ENCODE peak calls at places on chromosomes 16 and 17, in seven cellular contexts. One of them, this sample, is unnamed. For H3K9me3, the result is how much of the 10 kb centered on the place peaks cover.

GRCh38 chr16:82061861-82062525 is 26.9 kb downstream of the HSD17B2 start:
- DNase-seq in pancreas: no peak
- DNase-seq in lower lobe of right lung: no peak
- DNase-seq in transverse colon: no peak
- DNase-seq in CD8-positive, alpha-beta T cell: no peak
- DNase-seq in heart left ventricle: no peak
- DNase-seq in body of pancreas: peak
- DNase-seq in this sample: no peak

GRCh38 chr17:81520021-81520894 is 7.7 kb upstream of the ACTG1 start:
- DNase-seq in pancreas: peak
- DNase-seq in lower lobe of right lung: peak
- DNase-seq in transverse colon: no peak
- DNase-seq in CD8-positive, alpha-beta T cell: no peak
- DNase-seq in heart left ventricle: no peak
- DNase-seq in body of pancreas: no peak
- DNase-seq in this sample: no peak

GRCh38 chr17:56707312-56708219 is 114.1 kb downstream of the NOG start:
- DNase-seq in pancreas: no peak
- DNase-seq in lower lobe of right lung: no peak
- DNase-seq in transverse colon: no peak
- DNase-seq in CD8-positive, alpha-beta T cell: no peak
- DNase-seq in heart left ventricle: no peak
- DNase-seq in body of pancreas: no peak
- DNase-seq in this sample: no peak

GRCh38 chr17:45021607-45022287 is 29.7 kb downstream of the DCAKD start:
- DNase-seq in pancreas: peak
- DNase-seq in lower lobe of right lung: peak
- DNase-seq in transverse colon: peak
- DNase-seq in CD8-positive, alpha-beta T cell: peak
- DNase-seq in heart left ventricle: peak
- DNase-seq in body of pancreas: peak
- DNase-seq in this sample: peak

GRCh38 chr16:85923153-85924021 is 24.4 kb downstream of the IRF8 start:
- DNase-seq in pancreas: no peak
- DNase-seq in lower lobe of right lung: no peak
- DNase-seq in transverse colon: no peak
- DNase-seq in CD8-positive, alpha-beta T cell: no peak
- DNase-seq in heart left ventricle: peak
- DNase-seq in body of pancreas: no peak
- DNase-seq in this sample: no peak

GRCh38 chr17:49914664-49915063 is 54.3 kb upstream of the DLX4 start:
- DNase-seq in pancreas: no peak
- DNase-seq in lower lobe of right lung: no peak
- DNase-seq in transverse colon: no peak
- DNase-seq in CD8-positive, alpha-beta T cell: no peak
- DNase-seq in heart left ventricle: no peak
- DNase-seq in body of pancreas: no peak
- DNase-seq in this sample: no peak

GRCh38 chr16:70746708-70747424 is 54.1 kb downstream of the VAC14 start:
- DNase-seq in pancreas: peak
- DNase-seq in lower lobe of right lung: peak
- DNase-seq in transverse colon: peak
- DNase-seq in CD8-positive, alpha-beta T cell: no peak
- DNase-seq in heart left ventricle: no peak
- DNase-seq in body of pancreas: peak
- DNase-seq in this sample: peak

GRCh38 chr16:10635367-10636021 is 55.1 kb upstream of the EMP2 start:
- DNase-seq in pancreas: no peak
- DNase-seq in lower lobe of right lung: no peak
- DNase-seq in transverse colon: no peak
- DNase-seq in CD8-positive, alpha-beta T cell: no peak
- DNase-seq in heart left ventricle: no peak
- DNase-seq in body of pancreas: no peak
- DNase-seq in this sample: no peak

GRCh38 chr17:62705781-62706597 is 78.5 kb downstream of the MRC2 start:
- DNase-seq in pancreas: no peak
- DNase-seq in lower lobe of right lung: no peak
- DNase-seq in transverse colon: no peak
- DNase-seq in CD8-positive, alpha-beta T cell: no peak
- DNase-seq in heart left ventricle: no peak
- DNase-seq in body of pancreas: no peak
- DNase-seq in this sample: no peak

GRCh38 chr17:45700171-45701090 is 83.7 kb upstream of the CRHR1 start:
- DNase-seq in pancreas: no peak
- DNase-seq in lower lobe of right lung: no peak
- DNase-seq in transverse colon: no peak
- DNase-seq in CD8-positive, alpha-beta T cell: no peak
- DNase-seq in heart left ventricle: no peak
- DNase-seq in body of pancreas: no peak
- DNase-seq in this sample: no peak

GRCh38 chr17:8522577-8522976 is 86.9 kb downstream of the NDEL1 start:
- DNase-seq in pancreas: no peak
- DNase-seq in lower lobe of right lung: no peak
- DNase-seq in transverse colon: no peak
- DNase-seq in CD8-positive, alpha-beta T cell: no peak
- DNase-seq in heart left ventricle: no peak
- DNase-seq in body of pancreas: no peak
- DNase-seq in this sample: no peak

GRCh38 chr16:83160609-83161008 is 533.8 kb downstream of the CDH13 start:
- DNase-seq in pancreas: no peak
- DNase-seq in lower lobe of right lung: no peak
- DNase-seq in transverse colon: no peak
- DNase-seq in CD8-positive, alpha-beta T cell: no peak
- DNase-seq in heart left ventricle: no peak
- DNase-seq in body of pancreas: no peak
- DNase-seq in this sample: no peak

GRCh38 chr17:77319211-77320031 is 178.7 kb downstream of the SEC14L1 start:
- DNase-seq in pancreas: no peak
- DNase-seq in lower lobe of right lung: peak
- DNase-seq in transverse colon: peak
- DNase-seq in CD8-positive, alpha-beta T cell: peak
- DNase-seq in heart left ventricle: peak
- DNase-seq in body of pancreas: peak
- DNase-seq in this sample: no peak

GRCh38 chr16:25155553-25156460 is 44.3 kb downstream of the LCMT1 start:
- DNase-seq in pancreas: no peak
- DNase-seq in lower lobe of right lung: no peak
- DNase-seq in transverse colon: no peak
- DNase-seq in CD8-positive, alpha-beta T cell: no peak
- DNase-seq in heart left ventricle: no peak
- DNase-seq in body of pancreas: no peak
- DNase-seq in this sample: no peak

GRCh38 chr17:61624951-61625350 is 33.9 kb upstream of the NACA2 start:
- DNase-seq in pancreas: no peak
- DNase-seq in lower lobe of right lung: no peak
- DNase-seq in transverse colon: no peak
- DNase-seq in CD8-positive, alpha-beta T cell: no peak
- DNase-seq in heart left ventricle: no peak
- DNase-seq in body of pancreas: no peak
- DNase-seq in this sample: no peak

GRCh38 chr17:37813753-37814152 is 68.9 kb upstream of the HNF1B start:
- DNase-seq in pancreas: no peak
- DNase-seq in lower lobe of right lung: no peak
- DNase-seq in transverse colon: no peak
- DNase-seq in CD8-positive, alpha-beta T cell: no peak
- DNase-seq in heart left ventricle: no peak
- DNase-seq in body of pancreas: no peak
- DNase-seq in this sample: no peak

GRCh38 chr17:76103274-76104139 is at the start of gene EXOC7:
- DNase-seq in pancreas: peak
- DNase-seq in lower lobe of right lung: peak
- DNase-seq in transverse colon: peak
- DNase-seq in CD8-positive, alpha-beta T cell: peak
- DNase-seq in heart left ventricle: peak
- DNase-seq in body of pancreas: peak
- DNase-seq in this sample: peak

GRCh38 chr17:27488263-27488662 is 32.0 kb downstream of the KSR1 start:
- DNase-seq in pancreas: no peak
- DNase-seq in lower lobe of right lung: no peak
- DNase-seq in transverse colon: no peak
- DNase-seq in CD8-positive, alpha-beta T cell: no peak
- DNase-seq in heart left ventricle: no peak
- DNase-seq in body of pancreas: no peak
- DNase-seq in this sample: no peak

GRCh38 chr16:79269211-79269863 is 331.2 kb downstream of the MAF start:
- DNase-seq in pancreas: no peak
- DNase-seq in lower lobe of right lung: no peak
- DNase-seq in transverse colon: no peak
- DNase-seq in CD8-positive, alpha-beta T cell: no peak
- DNase-seq in heart left ventricle: no peak
- DNase-seq in body of pancreas: peak
- DNase-seq in this sample: peak

GRCh38 chr17:74748279-74748528 is 224 bp upstream of the NHERF1 start:
- DNase-seq in pancreas: no peak
- DNase-seq in lower lobe of right lung: no peak
- DNase-seq in transverse colon: no peak
- DNase-seq in CD8-positive, alpha-beta T cell: no peak
- DNase-seq in heart left ventricle: no peak
- DNase-seq in body of pancreas: no peak
- DNase-seq in this sample: no peak

DNA sequence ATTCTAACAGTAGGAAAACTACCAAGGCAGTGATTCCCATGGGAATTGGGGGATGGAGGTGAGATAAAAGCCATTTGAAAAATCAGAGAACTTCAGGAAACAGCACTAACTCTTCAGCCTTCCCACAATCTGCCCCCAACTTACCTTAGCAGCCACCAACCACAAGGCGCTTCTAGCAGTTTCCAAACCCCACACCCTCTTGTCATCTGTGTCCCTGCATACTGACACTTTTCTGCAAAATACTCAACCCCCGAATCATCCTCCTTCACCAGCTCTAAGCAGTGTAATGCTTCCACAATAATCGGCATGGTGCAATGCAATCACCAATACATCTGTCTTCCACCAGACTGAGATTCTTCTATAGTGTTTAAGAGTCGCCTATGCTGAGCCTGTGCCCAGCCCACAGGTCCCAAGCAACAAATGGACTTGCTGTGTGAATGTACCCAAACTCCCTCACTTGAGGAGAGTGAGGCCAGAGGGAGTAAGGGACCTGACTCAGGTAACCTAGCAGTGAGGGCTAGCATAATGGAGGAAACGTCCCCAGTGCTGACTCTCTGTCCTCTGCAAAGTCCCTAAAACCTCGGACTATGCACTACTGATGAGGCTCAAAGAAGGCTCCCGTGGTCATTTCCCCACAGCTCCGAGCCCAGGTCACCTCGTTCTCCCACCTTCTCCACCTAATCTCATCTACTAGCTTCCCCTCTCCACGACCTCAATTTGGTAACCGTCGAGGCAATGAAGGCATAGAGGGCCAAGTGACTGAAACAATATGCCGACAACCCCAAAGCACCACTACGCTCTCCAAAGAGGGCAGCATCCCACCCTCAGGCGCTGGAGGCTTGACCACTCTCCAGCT is 902 bp downstream of the DYNC1LI2 start:
- DNase-seq in pancreas: no peak
- DNase-seq in lower lobe of right lung: no peak
- DNase-seq in transverse colon: no peak
- DNase-seq in CD8-positive, alpha-beta T cell: no peak
- DNase-seq in heart left ventricle: no peak
- DNase-seq in body of pancreas: no peak
- DNase-seq in this sample: no peak
- TF ChIP-seq CTCF in pancreas: no peak
- TF ChIP-seq CTCF in lower lobe of right lung: no peak
- TF ChIP-seq CTCF in transverse colon: no peak
- TF ChIP-seq CTCF in CD8-positive, alpha-beta T cell: no peak
- TF ChIP-seq CTCF in heart left ventricle: no peak
- TF ChIP-seq CTCF in body of pancreas: no peak
- TF ChIP-seq CTCF in this sample: no peak

DNA sequence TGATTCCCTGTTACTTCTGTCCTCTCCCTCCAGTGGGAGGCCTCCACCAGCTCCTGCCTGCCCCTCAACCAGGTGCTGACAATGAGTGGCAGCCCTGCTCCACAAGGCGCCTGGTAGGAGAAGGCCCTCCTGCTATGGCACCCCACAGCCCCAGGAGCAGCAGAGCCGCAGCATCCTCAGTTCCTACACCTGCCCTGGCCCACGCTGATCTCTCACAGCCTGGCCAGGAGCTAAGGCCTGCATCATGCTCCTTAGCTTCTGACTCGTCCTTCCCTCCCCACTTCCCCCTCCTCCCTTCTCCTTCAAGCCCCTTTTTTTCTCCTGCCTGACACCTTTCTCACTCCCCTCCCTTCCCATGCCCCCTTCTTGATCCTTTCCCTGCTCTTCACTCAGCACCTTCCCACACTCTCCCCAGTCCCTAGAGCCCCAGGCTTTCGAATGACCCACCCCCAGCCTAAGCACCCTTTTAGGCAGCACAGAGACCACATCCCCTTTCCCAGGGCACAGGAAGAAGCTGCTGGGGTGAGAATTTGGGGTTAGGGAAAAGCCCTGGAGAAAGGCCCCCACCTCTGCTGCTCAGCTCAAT is 6.5 kb downstream of the PROCA1 start:
- DNase-seq in pancreas: no peak
- DNase-seq in lower lobe of right lung: no peak
- DNase-seq in transverse colon: no peak
- DNase-seq in CD8-positive, alpha-beta T cell: no peak
- DNase-seq in heart left ventricle: no peak
- DNase-seq in body of pancreas: no peak
- DNase-seq in this sample: no peak
- H3K27ac ChIP-seq in pancreas: no peak
- H3K27ac ChIP-seq in lower lobe of right lung: no peak
- H3K27ac ChIP-seq in transverse colon: no peak
- H3K27ac ChIP-seq in CD8-positive, alpha-beta T cell: no peak
- H3K27ac ChIP-seq in heart left ventricle: no peak
- H3K27ac ChIP-seq in body of pancreas: no peak
- H3K27ac ChIP-seq in this sample: peak

GRCh38 chr17:20955437-20956323 is 87.1 kb downstream of the USP22 start:
- DNase-seq in pancreas: no peak
- DNase-seq in lower lobe of right lung: no peak
- DNase-seq in transverse colon: no peak
- DNase-seq in CD8-positive, alpha-beta T cell: no peak
- DNase-seq in heart left ventricle: no peak
- DNase-seq in body of pancreas: peak
- DNase-seq in this sample: no peak

GRCh38 chr17:20960871-20961270 is 81.9 kb downstream of the USP22 start:
- DNase-seq in pancreas: no peak
- DNase-seq in lower lobe of right lung: no peak
- DNase-seq in transverse colon: no peak
- DNase-seq in CD8-positive, alpha-beta T cell: no peak
- DNase-seq in heart left ventricle: no peak
- DNase-seq in body of pancreas: no peak
- DNase-seq in this sample: no peak

GRCh38 chr17:20966869-20967268 is 75.9 kb downstream of the USP22 start:
- DNase-seq in pancreas: no peak
- DNase-seq in lower lobe of right lung: peak
- DNase-seq in transverse colon: no peak
- DNase-seq in CD8-positive, alpha-beta T cell: no peak
- DNase-seq in heart left ventricle: no peak
- DNase-seq in body of pancreas: no peak
- DNase-seq in this sample: no peak

GRCh38 chr17:20965492-20965891 is 77.3 kb downstream of the USP22 start:
- DNase-seq in pancreas: no peak
- DNase-seq in lower lobe of right lung: no peak
- DNase-seq in transverse colon: no peak
- DNase-seq in CD8-positive, alpha-beta T cell: no peak
- DNase-seq in heart left ventricle: no peak
- DNase-seq in body of pancreas: no peak
- DNase-seq in this sample: no peak

GRCh38 chr17:20961551-20961950 is 81.3 kb downstream of the USP22 start:
- DNase-seq in pancreas: no peak
- DNase-seq in lower lobe of right lung: no peak
- DNase-seq in transverse colon: no peak
- DNase-seq in CD8-positive, alpha-beta T cell: no peak
- DNase-seq in heart left ventricle: no peak
- DNase-seq in body of pancreas: no peak
- DNase-seq in this sample: no peak
- H3K9me3 ChIP-seq in pancreas: under half
- H3K9me3 ChIP-seq in lower lobe of right lung: under half
- H3K9me3 ChIP-seq in transverse colon: under half
- H3K9me3 ChIP-seq in CD8-positive, alpha-beta T cell: under half
- H3K9me3 ChIP-seq in heart left ventricle: under half
- H3K9me3 ChIP-seq in body of pancreas: under half
- H3K9me3 ChIP-seq in this sample: under half

GRCh38 chr16:20316715-20317114 is 10.6 kb downstream of the GP2 start:
- DNase-seq in pancreas: no peak
- DNase-seq in lower lobe of right lung: no peak
- DNase-seq in transverse colon: no peak
- DNase-seq in CD8-positive, alpha-beta T cell: no peak
- DNase-seq in heart left ventricle: no peak
- DNase-seq in body of pancreas: no peak
- DNase-seq in this sample: no peak
- TF ChIP-seq CTCF in pancreas: no peak
- TF ChIP-seq CTCF in lower lobe of right lung: no peak
- TF ChIP-seq CTCF in transverse colon: no peak
- TF ChIP-seq CTCF in CD8-positive, alpha-beta T cell: no peak
- TF ChIP-seq CTCF in heart left ventricle: no peak
- TF ChIP-seq CTCF in body of pancreas: no peak
- TF ChIP-seq CTCF in this sample: no peak

This sample was measured in CD4-positive, alpha-beta T cell.